ENCODE peak calls at places on chromosome 16, in five cellular contexts. N is adrenal gland, E is upper lobe of right lung, Q is kidney, M is heart right ventricle. O is an unnamed sample.

GRCh38 chr16:11667824-11668589 is at the start of gene SNN:
- DNase-seq in Q (peak; percentile 96), N (peak; percentile 92), M (peak; percentile 93), E (peak; percentile 95), O (no peak)

GRCh38 chr16:11717811-11718210 is 24.8 kb downstream of the TXNDC11 start:
- DNase-seq in M (no peak), Q (no peak), E (no peak), N (no peak), O (no peak)

GRCh38 chr16:17346774-17347569 is 123.8 kb downstream of the XYLT1 start:
- DNase-seq in N (no peak), M (no peak), Q (no peak), E (no peak), O (no peak)

GRCh38 chr16:49855822-49856740 is at the start of gene ZNF423:
- DNase-seq in M (peak; percentile 40), E (no peak), Q (peak; percentile 82), N (no peak), O (no peak)

GRCh38 chr16:27253526-27253930 is 15.0 kb downstream of the NSMCE1 start:
- DNase-seq in Q (no peak), E (no peak), M (no peak), N (peak; percentile 59), O (no peak)

GRCh38 chr16:70380919-70381603 is 34.4 kb downstream of the DDX19A start:
- DNase-seq in E (peak; percentile 98), M (peak; percentile 96), N (peak; percentile 98), Q (peak; percentile 98), O (peak; percentile 93)

GRCh38 chr16:86565181-86565631 is 1.4 kb upstream of the FOXC2 start:
- DNase-seq in N (no peak), M (no peak), E (no peak), Q (no peak), O (no peak)

GRCh38 chr16:46903255-46903905 is 19.2 kb downstream of the GPT2 start:
- DNase-seq in N (no peak), M (no peak), Q (no peak), E (no peak), O (no peak)

GRCh38 chr16:10988164-10988803 is 43.9 kb downstream of the CLEC16A start:
- DNase-seq in E (no peak), M (no peak), Q (no peak), N (no peak), O (no peak)

GRCh38 chr16:76535-77272 is 1.3 kb upstream of the MPG start:
- DNase-seq in N (peak; percentile 52), E (peak; percentile 80), Q (peak; percentile 89), M (peak; percentile 87), O (no peak)

GRCh38 chr16:69859105-69859969 is 91.8 kb upstream of the CLEC18A start:
- DNase-seq in E (no peak), N (peak; percentile 69), Q (no peak), M (peak; percentile 24), O (no peak)

GRCh38 chr16:79269211-79269863 is 331.2 kb downstream of the MAF start:
- DNase-seq in Q (no peak), M (no peak), N (no peak), E (no peak), O (peak; percentile 68)

GRCh38 chr16:89409161-89409711 is 81.1 kb downstream of the ANKRD11 start:
- DNase-seq in N (no peak), E (no peak), Q (peak; percentile 64), M (no peak), O (no peak)

GRCh38 chr16:86227801-86228200 is 282.5 kb upstream of the FOXF1 start:
- DNase-seq in M (no peak), Q (peak; percentile 37), E (no peak), N (no peak), O (no peak)

GRCh38 chr16:82061861-82062525 is 26.9 kb downstream of the HSD17B2 start:
- DNase-seq in N (peak; percentile 23), E (no peak), M (no peak), Q (no peak), O (no peak)

GRCh38 chr16:9236319-9236718 is 144.9 kb downstream of the HAPSTR1 start:
- DNase-seq in M (no peak), E (no peak), Q (no peak), N (no peak), O (no peak)

GRCh38 chr16:74111583-74111982 is 185.0 kb upstream of the PSMD7 start:
- DNase-seq in M (no peak), E (no peak), Q (no peak), N (no peak), O (no peak)

GRCh38 chr16:9860876-9861275 is 321.4 kb downstream of the GRIN2A start:
- DNase-seq in Q (no peak), E (no peak), N (no peak), M (no peak), O (no peak)

GRCh38 chr16:46918905-46919792 is 35.0 kb downstream of the GPT2 start:
- DNase-seq in N (no peak), E (no peak), M (no peak), Q (no peak), O (peak; percentile 76)

GRCh38 chr16:83420206-83420760 is 387.5 kb upstream of the HSBP1 start:
- DNase-seq in M (no peak), N (no peak), E (no peak), Q (no peak), O (no peak)

GRCh38 chr16:12171206-12171605 is 194.7 kb downstream of the SNX29 start:
- DNase-seq in N (no peak), E (no peak), Q (no peak), M (no peak), O (no peak)

GRCh38 chr16:2475413-2476344 is 752 bp downstream of the TBC1D24 start:
- DNase-seq in Q (peak; percentile 78), N (no peak), M (no peak), E (peak; percentile 81), O (no peak)

GRCh38 chr16:87582221-87582965 is 19.9 kb upstream of the JPH3 start:
- DNase-seq in N (peak; percentile 74), E (peak; percentile 64), Q (peak; percentile 89), M (peak; percentile 73), O (no peak)

GRCh38 chr16:24609417-24609739 is 70.0 kb downstream of the RBBP6 start:
- DNase-seq in N (no peak), E (no peak), Q (no peak), M (no peak), O (no peak)

GRCh38 chr16:13307255-13307654 is 405.9 kb downstream of the SHISA9 start:
- DNase-seq in E (no peak), Q (no peak), M (no peak), N (no peak), O (no peak)

GRCh38 chr16:85535352-85536072 is 77.6 kb upstream of the GSE1 start:
- DNase-seq in E (no peak), M (no peak), Q (peak; percentile 71), N (peak; percentile 29), O (no peak)

GRCh38 chr16:77584205-77584859 is 138.0 kb upstream of the NUDT7 start:
- DNase-seq in M (no peak), Q (no peak), N (peak; percentile 61), E (no peak), O (peak; percentile 10)

GRCh38 chr16:49674255-49674980 is 181.5 kb downstream of the ZNF423 start:
- DNase-seq in Q (no peak), E (no peak), N (no peak), M (no peak), O (no peak)

GRCh38 chr16:4682616-4683254 is 10.6 kb upstream of the NUDT16L1 start:
- DNase-seq in Q (peak; percentile 86), N (peak; percentile 81), E (peak; percentile 88), M (peak; percentile 18), O (no peak)

GRCh38 chr16:23045025-23045424 is 104.2 kb downstream of the USP31 start:
- DNase-seq in M (no peak), N (no peak), E (no peak), Q (no peak), O (no peak)
- H3K4me3 ChIP-seq in M (no peak overlapping the region), N (no peak overlapping the region), E (no peak overlapping the region), Q (no peak overlapping the region), O (no peak overlapping the region)

GRCh38 chr16:56041556-56042140 is 149.6 kb upstream of the GNAO1 start:
- DNase-seq in Q (no peak), N (no peak), E (no peak), M (no peak), O (no peak)
- TF ChIP-seq CTCF in Q (peak; percentile 31), N (peak; percentile 14), E (peak; percentile 35), M (peak; percentile 51), O (peak; percentile 59)

GRCh38 chr16:30380072-30380471 is 2.3 kb downstream of the SEPTIN1 start:
- DNase-seq in E (no peak), N (no peak), M (no peak), Q (no peak), O (no peak)
- H3K4me3 ChIP-seq in E (no peak overlapping the region), N (no peak overlapping the region), M (no peak overlapping the region), Q (no peak overlapping the region), O (no peak overlapping the region)

GRCh38 chr16:57094911-57095310 is 2.5 kb downstream of the CPNE2 start:
- DNase-seq in Q (peak; percentile 56), E (no peak), M (no peak), N (no peak), O (no peak)

GRCh38 chr16:57093845-57094564 is 1.6 kb downstream of the CPNE2 start:
- DNase-seq in M (no peak), N (no peak), Q (peak; percentile 68), E (no peak), O (no peak)

GRCh38 chr16:57091200-57091989 is 988 bp upstream of the CPNE2 start:
- DNase-seq in Q (peak; percentile 79), M (peak; percentile 36), E (peak; percentile 82), N (peak; percentile 24), O (no peak)

GRCh38 chr16:57091990-57092785 is at the start of gene CPNE2:
- DNase-seq in E (peak; percentile 90), Q (peak; percentile 85), M (peak; percentile 78), N (peak; percentile 37), O (no peak)

GRCh38 chr16:57092786-57093301 is 461 bp downstream of the CPNE2 start:
- DNase-seq in E (peak; percentile 84), Q (peak; percentile 78), N (peak; percentile 27), M (peak; percentile 61), O (no peak)
- TF ChIP-seq CTCF in E (peak; percentile 70), Q (peak; percentile 25), N (no peak), M (peak; percentile 69), O (peak; percentile 54)

DNA sequence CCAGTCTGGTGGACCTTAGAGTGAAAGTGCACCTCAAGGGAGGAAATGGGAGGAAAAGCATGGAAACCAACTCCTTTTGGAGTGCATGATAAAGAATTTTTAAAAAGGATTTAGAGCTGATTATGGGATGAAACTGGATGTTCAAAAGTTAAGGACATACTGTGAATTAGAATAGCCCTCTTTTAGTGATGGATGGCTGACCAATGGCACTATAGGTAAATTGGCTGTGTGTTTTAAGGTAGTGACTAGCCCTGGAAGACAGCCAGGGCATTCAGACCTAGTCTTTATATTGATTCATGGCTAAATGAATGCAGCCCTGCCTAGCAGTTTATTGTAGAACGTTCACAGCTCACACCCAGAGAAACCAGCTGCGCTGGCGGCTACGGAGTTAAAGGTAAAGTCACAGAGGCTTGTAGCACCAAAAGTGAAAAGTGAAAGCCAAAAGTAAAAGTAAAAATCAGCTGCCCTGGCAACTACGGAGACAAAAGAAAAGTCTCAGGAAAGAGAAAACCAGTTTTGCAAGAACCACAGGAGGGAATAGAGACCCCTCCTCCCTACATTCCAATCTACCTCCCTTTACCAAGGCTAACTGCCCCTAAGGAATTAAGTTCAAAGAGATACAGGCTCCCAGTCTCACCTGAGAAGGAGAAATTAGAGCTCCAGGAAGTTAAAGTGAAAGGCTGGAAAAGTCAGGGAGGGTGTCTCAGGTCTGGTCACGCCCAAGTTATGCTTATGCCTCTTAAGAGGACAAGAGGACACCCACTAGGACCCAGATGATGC is 21.8 kb downstream of the ACSM1 start:
- DNase-seq in M (no peak), E (no peak), Q (no peak), N (peak; percentile 22), O (no peak)
- H3K4me3 ChIP-seq in M (peak overlapping the region; percentile 24), E (peak overlapping the region; percentile 44), Q (peak overlapping the region; percentile 69), N (no peak overlapping the region), O (peak overlapping the region; percentile 12)

GRCh38 chr16:76265434-76266045 is 11.7 kb upstream of the CNTNAP4 start:
- DNase-seq in N (peak; percentile 46), M (no peak), Q (no peak), E (no peak), O (peak; percentile 8)
- TF ChIP-seq CTCF in N (peak; percentile 27), M (no peak), Q (peak; percentile 21), E (peak; percentile 45), O (peak; percentile 90)